ENCODE peak calls at places on chromosome 1, in eight cellular contexts. Z, X, Y, M, N, R, K and T are unnamed samples.

GRCh38 chr1:24384251-24385090 is 29.1 kb downstream of the STPG1 start:
- DNase-seq in Z (no peak), X (no peak), Y (peak; percentile 90), M (no peak), N (no peak), R (no peak), K (no peak), T (peak; percentile 75)

GRCh38 chr1:84073266-84073665 is 70.8 kb upstream of the PRKACB start:
- DNase-seq in Z (no peak), X (no peak), Y (no peak), M (no peak), N (no peak), R (no peak), K (no peak), T (peak; percentile 75)

GRCh38 chr1:21384620-21385019 is 55.3 kb upstream of the NBPF3 start:
- DNase-seq in Z (no peak), X (no peak), Y (no peak), M (no peak), N (no peak), R (no peak), K (no peak), T (no peak)

GRCh38 chr1:34083974-34084373 is 81.1 kb downstream of the CSMD2 start:
- DNase-seq in Z (no peak), X (no peak), Y (no peak), M (no peak), N (no peak), R (no peak), K (no peak), T (no peak)

GRCh38 chr1:54124472-54124871 is 28.3 kb downstream of the CDCP2 start:
- DNase-seq in Z (no peak), X (no peak), Y (peak; percentile 21), M (peak; percentile 69), N (no peak), R (peak; percentile 70), K (no peak), T (no peak)

GRCh38 chr1:162285149-162285561 is 91.5 kb downstream of the SPATA46 start:
- DNase-seq in Z (no peak), X (peak; percentile 72), Y (peak; percentile 92), M (peak; percentile 88), N (peak; percentile 23), R (peak; percentile 9), K (no peak), T (peak; percentile 90)

GRCh38 chr1:206447792-206448191 is 22.5 kb upstream of the IKBKE start:
- DNase-seq in Z (no peak), X (no peak), Y (no peak), M (no peak), N (no peak), R (no peak), K (no peak), T (no peak)

GRCh38 chr1:226061793-226062557 is 541 bp upstream of the H3-3A start:
- DNase-seq in Z (peak; percentile 89), X (peak; percentile 70), Y (no peak), M (peak; percentile 83), N (peak; percentile 81), R (peak; percentile 86), K (peak; percentile 91), T (peak; percentile 90)

GRCh38 chr1:212364985-212365384 is 49.7 kb downstream of the PACC1 start:
- DNase-seq in Z (no peak), X (no peak), Y (no peak), M (no peak), N (no peak), R (no peak), K (no peak), T (peak; percentile 27)

GRCh38 chr1:183097438-183098051 is 74.3 kb downstream of the LAMC1 start:
- DNase-seq in Z (no peak), X (no peak), Y (no peak), M (no peak), N (no peak), R (peak; percentile 32), K (peak; percentile 26), T (peak; percentile 88)

GRCh38 chr1:150061632-150062101 is 5.9 kb upstream of the VPS45 start:
- DNase-seq in Z (peak; percentile 14), X (no peak), Y (no peak), M (no peak), N (no peak), R (no peak), K (no peak), T (no peak)

GRCh38 chr1:5198328-5198727 is 543.9 kb downstream of the AJAP1 start:
- DNase-seq in Z (no peak), X (no peak), Y (no peak), M (no peak), N (no peak), R (no peak), K (peak; percentile 47), T (peak; percentile 7)

GRCh38 chr1:228088586-228089498 is 6.3 kb downstream of the ARF1 start:
- DNase-seq in Z (no peak), X (no peak), Y (no peak), M (peak; percentile 13), N (no peak), R (no peak), K (no peak), T (peak; percentile 41)

GRCh38 chr1:206727981-206728380 is 42.6 kb upstream of the IL19 start:
- DNase-seq in Z (no peak), X (no peak), Y (no peak), M (no peak), N (no peak), R (no peak), K (no peak), T (no peak)

GRCh38 chr1:59077739-59078503 is 219.0 kb upstream of the FGGY start:
- DNase-seq in Z (no peak), X (no peak), Y (no peak), M (no peak), N (no peak), R (peak; percentile 85), K (peak; percentile 26), T (no peak)

GRCh38 chr1:234647245-234647644 is 37.3 kb upstream of the IRF2BP2 start:
- DNase-seq in Z (no peak), X (no peak), Y (peak; percentile 75), M (peak; percentile 52), N (no peak), R (no peak), K (no peak), T (no peak)

GRCh38 chr1:110068646-110069301 is 1.7 kb downstream of the ALX3 start:
- DNase-seq in Z (no peak), X (no peak), Y (no peak), M (no peak), N (no peak), R (peak; percentile 52), K (peak; percentile 75), T (peak; percentile 18)

GRCh38 chr1:228228601-228229074 is 20.8 kb downstream of the OBSCN start:
- DNase-seq in Z (peak; percentile 45), X (peak; percentile 83), Y (no peak), M (no peak), N (no peak), R (no peak), K (no peak), T (no peak)

GRCh38 chr1:43363283-43363934 is 4.4 kb downstream of the ELOVL1 start:
- DNase-seq in Z (no peak), X (no peak), Y (no peak), M (no peak), N (no peak), R (no peak), K (no peak), T (no peak)

GRCh38 chr1:26705788-26706237 is 10.0 kb downstream of the ARID1A start:
- DNase-seq in Z (peak; percentile 90), X (peak; percentile 81), Y (no peak), M (no peak), N (no peak), R (no peak), K (no peak), T (no peak)

GRCh38 chr1:26702680-26703038 is 6.8 kb downstream of the ARID1A start:
- DNase-seq in Z (no peak), X (no peak), Y (peak; percentile 83), M (no peak), N (no peak), R (no peak), K (no peak), T (no peak)

GRCh38 chr1:26701995-26702679 is 6.3 kb downstream of the ARID1A start:
- DNase-seq in Z (no peak), X (no peak), Y (peak; percentile 51), M (no peak), N (no peak), R (no peak), K (no peak), T (no peak)

GRCh38 chr1:26704629-26705028 is 8.8 kb downstream of the ARID1A start:
- DNase-seq in Z (no peak), X (no peak), Y (no peak), M (no peak), N (no peak), R (no peak), K (no peak), T (no peak)

GRCh38 chr1:26703466-26703865 is 7.7 kb downstream of the ARID1A start:
- DNase-seq in Z (no peak), X (no peak), Y (no peak), M (no peak), N (no peak), R (no peak), K (no peak), T (no peak)
- H3K4me1 ChIP-seq in Z (peaks cover 95% of the 10 kb centered on the region), X (peaks cover 95% of the 10 kb centered on the region), Y (peaks cover 59% of the 10 kb centered on the region), M (peaks cover 98% of the 10 kb centered on the region), N (peaks cover 57% of the 10 kb centered on the region), R (peaks cover 82% of the 10 kb centered on the region), K (peaks cover 70% of the 10 kb centered on the region), T (peaks cover 69% of the 10 kb centered on the region)

DNA sequence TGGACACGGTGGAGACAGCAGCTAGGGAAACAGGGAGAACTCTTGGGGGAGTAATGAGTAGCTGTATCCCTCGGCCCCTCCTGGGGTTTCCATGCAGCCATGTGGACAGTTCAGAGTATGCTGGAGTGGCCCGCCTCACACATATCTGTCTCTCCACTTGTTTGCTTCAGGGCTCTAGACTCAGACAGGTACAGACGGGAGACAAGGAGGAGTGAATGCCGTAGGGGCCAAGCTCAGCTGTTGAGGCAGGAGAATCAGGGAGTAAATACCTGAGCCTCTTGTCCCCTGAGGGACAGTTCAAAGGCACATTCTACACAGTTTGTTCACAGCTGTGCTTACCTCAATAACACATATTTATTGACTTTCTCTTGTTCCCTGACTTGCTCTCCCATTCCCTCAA is 7.7 kb upstream of the PTGFRN start:
- DNase-seq in Z (no peak), X (no peak), Y (no peak), M (no peak), N (no peak), R (no peak), K (no peak), T (no peak)
- TF ChIP-seq CTCF in Z (no peak), X (no peak), Y (no peak), M (no peak), N (no peak), R (no peak), K (no peak), T (no peak)

GRCh38 chr1:51557168-51557567 is 38.1 kb upstream of the EPS15 start:
- DNase-seq in Z (no peak), X (no peak), Y (no peak), M (no peak), N (no peak), R (no peak), K (no peak), T (no peak)
- H3K4me1 ChIP-seq in Z (peaks cover 20% of the 10 kb centered on the region), X (peaks cover 16% of the 10 kb centered on the region), Y (no peaks in the 10 kb centered on the region), M (no peaks in the 10 kb centered on the region), N (no peaks in the 10 kb centered on the region), R (peaks cover 34% of the 10 kb centered on the region), K (peaks cover 5% of the 10 kb centered on the region), T (no peaks in the 10 kb centered on the region)

DNA sequence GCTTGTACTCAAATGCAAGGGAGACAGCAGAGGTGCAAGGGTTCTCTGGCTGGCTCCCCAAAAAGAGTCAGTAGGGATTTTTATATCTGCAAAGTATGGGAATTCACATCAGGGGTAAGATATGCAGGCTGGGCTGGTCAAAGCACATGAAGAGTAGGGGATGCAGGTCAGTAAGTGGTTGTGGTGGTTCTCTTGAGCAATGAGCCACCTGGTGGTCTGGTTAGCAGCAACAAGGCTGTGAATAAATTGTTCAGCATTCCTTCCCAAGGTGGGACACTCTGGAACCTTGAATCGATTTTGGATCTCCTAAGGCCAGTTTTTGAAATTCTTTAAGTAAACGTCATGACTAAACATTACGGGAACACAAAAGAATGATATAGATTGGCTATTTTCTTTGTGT is 563.0 kb upstream of the NEGR1 start:
- DNase-seq in Z (peak; percentile 0), X (peak; percentile 0), Y (no peak), M (no peak), N (peak; percentile 16), R (peak; percentile 78), K (peak; percentile 58), T (peak; percentile 4)
- TF ChIP-seq CTCF in Z (no peak), X (peak; percentile 24), Y (no peak), M (no peak), N (no peak), R (peak; percentile 80), K (peak; percentile 58), T (no peak)